ENCODE peak calls at places on chromosomes 6 and 20, in six cellular contexts. W is cardiac fibroblast, I is endothelial cell, F is neural progenitor cell, M is brain microvascular endothelial cell, E is foreskin fibroblast. Y is an unnamed sample.

GRCh38 chr6:43954311-43955131 is 172.7 kb downstream of the MRPL14 start:
- DNase-seq in F (no peak), I (no peak), W (no peak), M (no peak), E (no peak), Y (no peak)

GRCh38 chr20:17854307-17854903 is 114.2 kb downstream of the SNX5 start:
- DNase-seq in F (peak; percentile 44), W (peak; percentile 55), I (peak; percentile 52), M (peak; percentile 46), E (peak; percentile 74), Y (no peak)

GRCh38 chr6:119312875-119313338 is 36.7 kb downstream of the MAN1A1 start:
- DNase-seq in F (no peak), E (no peak), I (no peak), W (no peak), M (no peak), Y (no peak)

GRCh38 chr6:113017316-113017715 is 670.2 kb downstream of the RFPL4B start:
- DNase-seq in I (no peak), M (no peak), E (peak; percentile 64), F (no peak), W (no peak), Y (no peak)

GRCh38 chr20:8306916-8307315 is 174.8 kb downstream of the PLCB1 start:
- DNase-seq in F (peak; percentile 52), M (no peak), E (peak; percentile 3), I (no peak), W (no peak), Y (no peak)

GRCh38 chr20:62622178-62622876 is 20.0 kb upstream of the SLCO4A1 start:
- DNase-seq in E (no peak), M (no peak), F (no peak), W (no peak), I (no peak), Y (no peak)

GRCh38 chr20:63009044-63009961 is 2.5 kb upstream of the BHLHE23 start:
- DNase-seq in M (peak; percentile 33), W (peak; percentile 65), E (peak; percentile 82), F (peak; percentile 85), I (peak; percentile 86), Y (peak; percentile 84)

GRCh38 chr20:43963872-43964791 is 49.5 kb downstream of the TOX2 start:
- DNase-seq in E (peak; percentile 67), I (peak; percentile 31), F (no peak), W (peak; percentile 89), M (peak; percentile 33), Y (no peak)

GRCh38 chr6:27081931-27082330 is 165.6 kb upstream of the PRSS16 start:
- DNase-seq in E (no peak), F (no peak), W (no peak), I (no peak), M (no peak), Y (no peak)

GRCh38 chr6:139457482-139457881 is 83.0 kb upstream of the CITED2 start:
- DNase-seq in E (peak; percentile 71), I (no peak), M (no peak), W (no peak), F (no peak), Y (no peak)

GRCh38 chr20:47139934-47140333 is 216.6 kb downstream of the ZMYND8 start:
- DNase-seq in E (no peak), M (no peak), I (no peak), W (no peak), F (no peak), Y (no peak)

GRCh38 chr6:124368131-124368530 is 564.5 kb downstream of the NKAIN2 start:
- DNase-seq in M (no peak), E (no peak), W (no peak), I (no peak), F (no peak), Y (no peak)

GRCh38 chr20:1323256-1323655 is 5.7 kb downstream of the SDCBP2 start:
- DNase-seq in E (peak; percentile 52), W (peak; percentile 73), I (no peak), M (no peak), F (no peak), Y (no peak)

GRCh38 chr6:64926051-64926450 is 781.0 kb downstream of the EYS start:
- DNase-seq in I (no peak), W (no peak), M (no peak), F (no peak), E (no peak), Y (no peak)

GRCh38 chr6:166712554-166713228 is 85.6 kb upstream of the RPS6KA2 start:
- DNase-seq in W (no peak), I (no peak), F (peak; percentile 16), E (no peak), M (no peak), Y (no peak)

GRCh38 chr6:134373966-134374365 is 56.1 kb upstream of the SGK1 start:
- DNase-seq in M (no peak), W (no peak), E (no peak), F (no peak), I (no peak), Y (no peak)

GRCh38 chr6:122207794-122208193 is 191.7 kb upstream of the HSF2 start:
- DNase-seq in W (no peak), I (no peak), F (no peak), M (no peak), E (peak; percentile 59), Y (no peak)

GRCh38 chr6:170227521-170227983 is 63.3 kb downstream of the DLL1 start:
- DNase-seq in W (no peak), E (no peak), I (no peak), F (no peak), M (no peak), Y (no peak)

GRCh38 chr6:26307830-26308229 is 57.2 kb upstream of the BTN3A2 start:
- DNase-seq in E (no peak), W (no peak), I (no peak), F (no peak), M (no peak), Y (no peak)

GRCh38 chr6:43186706-43187105 is 4.7 kb downstream of the CUL9 start:
- DNase-seq in W (no peak), F (no peak), E (no peak), I (no peak), M (no peak), Y (no peak)

GRCh38 chr20:64083380-64084208 is 604 bp downstream of the LKAAEAR1 start:
- DNase-seq in F (peak; percentile 94), E (peak; percentile 91), W (peak; percentile 70), I (peak; percentile 86), M (peak; percentile 45), Y (peak; percentile 75)

GRCh38 chr20:64080813-64081619 is 1.1 kb downstream of the OPRL1 start:
- DNase-seq in E (no peak), I (no peak), W (no peak), M (no peak), F (no peak), Y (no peak)

GRCh38 chr20:64081620-64081964 is 1.7 kb downstream of the OPRL1 start:
- DNase-seq in E (no peak), I (no peak), W (no peak), F (no peak), M (no peak), Y (no peak)

GRCh38 chr20:64082821-64083379 is 1.3 kb downstream of the LKAAEAR1 start:
- DNase-seq in F (no peak), I (no peak), M (no peak), W (no peak), E (no peak), Y (no peak)

DNA sequence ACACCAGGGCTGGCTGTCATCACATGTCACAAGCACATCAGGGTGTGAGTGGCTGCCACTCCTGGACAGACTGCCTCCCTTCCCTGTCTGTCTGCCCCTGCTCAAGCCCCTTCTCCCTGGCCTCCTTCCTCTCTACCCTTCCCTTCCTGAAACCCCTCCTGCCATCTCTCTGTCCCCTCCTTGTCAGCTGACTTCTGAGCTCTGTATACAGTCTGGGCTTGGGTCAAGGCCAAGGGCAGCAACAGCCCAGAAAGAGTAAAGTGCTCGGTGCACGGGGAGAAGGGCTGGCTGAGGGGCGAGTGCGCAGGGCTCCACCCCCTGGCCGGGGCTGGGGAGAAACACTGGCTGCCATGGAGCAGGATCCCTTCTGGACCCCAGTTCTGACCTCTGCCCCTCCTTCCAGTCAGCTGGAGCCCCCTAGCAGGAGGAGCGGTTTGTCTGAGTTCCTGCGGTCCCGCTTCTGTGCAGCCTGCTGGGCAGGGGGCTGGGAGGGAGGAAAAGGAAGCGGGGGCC is 2.0 kb downstream of the LKAAEAR1 start:
- DNase-seq in I (no peak), E (no peak), W (no peak), M (no peak), F (peak; percentile 56), Y (no peak)
- TF ChIP-seq CTCF in I (no peak), E (no peak), W (no peak), M (no peak), F (no peak), Y (no peak)

GRCh38 chr20:5809495-5809894 is 59.3 kb downstream of the SHLD1 start:
- DNase-seq in M (no peak), I (no peak), E (no peak), W (no peak), F (no peak), Y (no peak)

GRCh38 chr20:5808901-5809300 is 58.7 kb downstream of the SHLD1 start:
- DNase-seq in I (no peak), M (no peak), E (no peak), W (no peak), F (no peak), Y (no peak)

GRCh38 chr20:5807431-5807830 is 57.2 kb downstream of the SHLD1 start:
- DNase-seq in I (no peak), W (no peak), E (no peak), M (no peak), F (no peak), Y (no peak)

GRCh38 chr20:5811746-5812145 is 61.5 kb downstream of the SHLD1 start:
- DNase-seq in I (no peak), W (no peak), F (no peak), M (no peak), E (no peak), Y (no peak)

GRCh38 chr20:5806457-5807263 is 56.5 kb downstream of the SHLD1 start:
- DNase-seq in M (no peak), W (no peak), F (peak; percentile 21), I (no peak), E (no peak), Y (no peak)
- TF ChIP-seq CTCF in M (peak; percentile 49), W (peak; percentile 32), F (peak; percentile 39), I (no peak), E (no peak), Y (no peak)

DNA sequence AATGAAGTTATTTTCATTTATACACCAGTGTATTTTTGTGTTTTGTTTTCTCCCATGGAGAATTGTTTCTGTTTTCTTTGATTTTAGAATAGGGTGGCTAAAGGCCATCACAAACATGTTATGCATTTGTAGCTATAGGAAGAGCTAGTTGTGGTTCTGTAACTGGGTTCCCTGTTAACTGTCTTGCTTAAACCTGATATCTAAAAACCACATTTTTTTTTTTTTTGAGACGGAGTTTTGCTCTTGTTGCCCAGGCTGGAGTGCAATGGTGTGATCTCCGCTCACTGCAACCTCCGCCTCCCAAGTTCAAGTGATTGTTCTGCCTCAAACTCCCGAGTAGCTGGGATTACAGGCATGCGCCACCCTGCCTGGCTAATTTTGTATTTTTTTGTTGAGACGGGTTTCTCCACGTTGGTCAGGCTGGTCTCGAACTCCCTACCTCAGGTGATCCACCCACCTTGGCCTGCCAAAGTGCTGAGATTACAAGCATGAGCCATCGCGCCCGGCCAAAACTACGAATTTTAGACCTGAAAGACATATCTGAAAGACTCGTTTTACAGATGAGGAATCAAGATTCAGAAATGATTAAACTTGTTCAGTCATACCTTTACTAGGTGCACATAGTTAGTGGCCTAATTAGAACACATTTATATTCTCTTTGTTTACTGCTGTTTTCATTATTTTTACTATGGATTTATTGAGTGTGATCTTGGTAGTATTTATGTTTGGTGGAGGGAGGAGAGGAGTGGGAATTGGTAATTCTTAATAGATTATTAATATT is 18.0 kb downstream of the SCAF8 start:
- DNase-seq in I (no peak), E (no peak), M (no peak), F (no peak), W (no peak), Y (no peak)
- TF ChIP-seq CTCF in I (no peak), E (no peak), M (no peak), F (no peak), W (no peak), Y (no peak)

GRCh38 chr20:60271597-60271996 is 313.4 kb downstream of the CDH26 start:
- DNase-seq in I (peak; percentile 13), E (peak; percentile 25), M (no peak), W (peak; percentile 17), F (peak; percentile 28), Y (no peak)
- TF ChIP-seq CTCF in I (peak; percentile 27), E (peak; percentile 39), M (peak; percentile 50), W (peak; percentile 34), F (peak; percentile 42), Y (peak; percentile 43)

Y was measured in progenitor cell of endocrine pancreas.